ENCODE peak calls at places on chromosomes 12 and 14, in nine cellular contexts. V, H, K, C, W, B, P, Y and Q are unnamed samples.

GRCh38 chr14:36773558-36773957 is 111.9 kb downstream of the PAX9 start:
- DNase-seq in C (no peak), B (no peak), P (no peak), Y (no peak), W (no peak), H (no peak), V (peak), K (no peak), Q (no peak)

GRCh38 chr14:103738706-103739451 is 23.3 kb downstream of the ZFYVE21 start:
- DNase-seq in V (no peak), K (no peak), C (no peak), B (no peak), Y (no peak), P (no peak), W (no peak), H (no peak), Q (no peak)

GRCh38 chr14:91144425-91145145 is 30.7 kb downstream of the DGLUCY start:
- DNase-seq in V (no peak), Y (no peak), H (no peak), C (no peak), P (no peak), K (no peak), W (no peak), B (no peak), Q (no peak)

GRCh38 chr12:113021500-113021899 is 35.0 kb upstream of the DTX1 start:
- DNase-seq in H (no peak), Y (no peak), W (no peak), C (no peak), B (no peak), P (no peak), K (no peak), V (peak), Q (no peak)

GRCh38 chr12:22631863-22632463 is 7.0 kb downstream of the ETNK1 start:
- DNase-seq in K (no peak), C (peak), H (no peak), P (no peak), W (no peak), Y (no peak), B (no peak), V (no peak), Q (no peak)

GRCh38 chr14:54643696-54644176 is 76.8 kb downstream of the SAMD4A start:
- DNase-seq in B (no peak), C (no peak), H (no peak), W (no peak), V (no peak), Y (no peak), K (no peak), P (no peak), Q (no peak)

GRCh38 chr12:509494-509893 is 49.8 kb downstream of the B4GALNT3 start:
- DNase-seq in Y (no peak), B (no peak), H (no peak), K (no peak), C (peak), V (peak), P (no peak), W (no peak), Q (peak)

GRCh38 chr14:97604731-97605130 is 807.5 kb downstream of the VRK1 start:
- DNase-seq in Y (no peak), V (no peak), W (no peak), P (no peak), K (no peak), C (no peak), B (no peak), H (no peak), Q (no peak)

GRCh38 chr12:111353603-111354295 is 15.1 kb downstream of the PHETA1 start:
- DNase-seq in K (no peak), Y (peak), P (no peak), C (no peak), W (no peak), H (no peak), V (no peak), B (no peak), Q (no peak)

GRCh38 chr14:78863143-78863542 is 693.0 kb downstream of the NRXN3 start:
- DNase-seq in P (no peak), K (peak), Y (peak), V (peak), H (no peak), B (no peak), C (no peak), W (no peak), Q (no peak)

GRCh38 chr12:3622732-3623690 is 129.9 kb downstream of the CRACR2A start:
- DNase-seq in P (no peak), K (no peak), W (no peak), B (no peak), Y (no peak), H (no peak), V (no peak), C (no peak), Q (no peak)

GRCh38 chr12:93571854-93572711 is at the start of gene SOCS2:
- DNase-seq in K (peak), W (no peak), C (peak), H (peak), B (no peak), V (peak), Y (peak), P (peak), Q (peak)

GRCh38 chr12:3594966-3595365 is 104.0 kb downstream of the PRMT8 start:
- DNase-seq in C (no peak), V (no peak), Y (no peak), W (no peak), H (no peak), B (no peak), P (no peak), K (no peak), Q (no peak)

GRCh38 chr14:53458368-53458814 is 305.3 kb upstream of the DDHD1 start:
- DNase-seq in Y (no peak), B (peak), C (no peak), H (no peak), P (no peak), K (no peak), V (peak), W (no peak), Q (peak)

GRCh38 chr14:90355540-90356518 is 24.1 kb upstream of the NRDE2 start:
- DNase-seq in Y (no peak), V (no peak), P (no peak), K (no peak), C (no peak), W (no peak), B (no peak), H (no peak), Q (no peak)

GRCh38 chr14:96088131-96088880 is 49.1 kb downstream of the C14orf132 start:
- DNase-seq in H (peak), W (no peak), P (no peak), Y (no peak), V (no peak), C (no peak), K (no peak), B (no peak), Q (no peak)

GRCh38 chr14:60723218-60724079 is 702 bp downstream of the SIX4 start:
- DNase-seq in Y (peak), V (peak), C (peak), P (peak), H (peak), B (peak), W (peak), K (peak), Q (peak)